ENCODE peak calls at places on chromosomes 12 and 14, in eight cellular contexts. One of them, this sample, is unnamed.

GRCh38 chr12:64824130-64824499 is 332 bp upstream of the TBC1D30 start:
- DNase-seq in NCI-H82: no peak
- DNase-seq in NK-92 treated with Interleukin-12 subunit alpha and Interleukin-12 subunit beta, amount 100 ng/mL, for 24 hours: no peak
- DNase-seq in dorsolateral prefrontal cortex: no peak
- DNase-seq in Daoy: no peak
- DNase-seq in hypothalamus: no peak
- DNase-seq in activated T-cell treated with anti-CD3 and anti-CD28 coated beads for 1 hour: no peak
- DNase-seq in cardiac muscle cell: peak; percentile 6
- DNase-seq in this sample: no peak

GRCh38 chr12:130970165-130970907 is 16.6 kb downstream of the ADGRD1 start:
- DNase-seq in NCI-H82: peak; percentile 14
- DNase-seq in NK-92 treated with Interleukin-12 subunit alpha and Interleukin-12 subunit beta, amount 100 ng/mL, for 24 hours: no peak
- DNase-seq in dorsolateral prefrontal cortex: no peak
- DNase-seq in Daoy: no peak
- DNase-seq in hypothalamus: no peak
- DNase-seq in activated T-cell treated with anti-CD3 and anti-CD28 coated beads for 1 hour: no peak
- DNase-seq in cardiac muscle cell: no peak
- DNase-seq in this sample: no peak

GRCh38 chr12:11901687-11902524 is 168.8 kb upstream of the BCL2L14 start:
- DNase-seq in NCI-H82: no peak
- DNase-seq in NK-92 treated with Interleukin-12 subunit alpha and Interleukin-12 subunit beta, amount 100 ng/mL, for 24 hours: no peak
- DNase-seq in dorsolateral prefrontal cortex: no peak
- DNase-seq in Daoy: no peak
- DNase-seq in hypothalamus: no peak
- DNase-seq in activated T-cell treated with anti-CD3 and anti-CD28 coated beads for 1 hour: no peak
- DNase-seq in cardiac muscle cell: no peak
- DNase-seq in this sample: no peak

GRCh38 chr12:43840338-43840737 is 4.5 kb downstream of the TMEM117 start:
- DNase-seq in NCI-H82: no peak
- DNase-seq in NK-92 treated with Interleukin-12 subunit alpha and Interleukin-12 subunit beta, amount 100 ng/mL, for 24 hours: no peak
- DNase-seq in dorsolateral prefrontal cortex: no peak
- DNase-seq in Daoy: no peak
- DNase-seq in hypothalamus: no peak
- DNase-seq in activated T-cell treated with anti-CD3 and anti-CD28 coated beads for 1 hour: no peak
- DNase-seq in cardiac muscle cell: no peak
- DNase-seq in this sample: no peak

GRCh38 chr12:32390572-32391219 is 8.7 kb upstream of the FGD4 start:
- DNase-seq in NCI-H82: peak; percentile 36
- DNase-seq in NK-92 treated with Interleukin-12 subunit alpha and Interleukin-12 subunit beta, amount 100 ng/mL, for 24 hours: no peak
- DNase-seq in dorsolateral prefrontal cortex: no peak
- DNase-seq in Daoy: no peak
- DNase-seq in hypothalamus: no peak
- DNase-seq in activated T-cell treated with anti-CD3 and anti-CD28 coated beads for 1 hour: no peak
- DNase-seq in cardiac muscle cell: peak; percentile 59
- DNase-seq in this sample: no peak

GRCh38 chr12:131088701-131089525 is 135.2 kb downstream of the ADGRD1 start:
- DNase-seq in NCI-H82: no peak
- DNase-seq in NK-92 treated with Interleukin-12 subunit alpha and Interleukin-12 subunit beta, amount 100 ng/mL, for 24 hours: no peak
- DNase-seq in dorsolateral prefrontal cortex: peak; percentile 28
- DNase-seq in Daoy: no peak
- DNase-seq in hypothalamus: no peak
- DNase-seq in activated T-cell treated with anti-CD3 and anti-CD28 coated beads for 1 hour: no peak
- DNase-seq in cardiac muscle cell: no peak
- DNase-seq in this sample: no peak

GRCh38 chr12:48980389-48980952 is 2.3 kb downstream of the WNT1 start:
- DNase-seq in NCI-H82: peak; percentile 75
- DNase-seq in NK-92 treated with Interleukin-12 subunit alpha and Interleukin-12 subunit beta, amount 100 ng/mL, for 24 hours: no peak
- DNase-seq in dorsolateral prefrontal cortex: no peak
- DNase-seq in Daoy: no peak
- DNase-seq in hypothalamus: no peak
- DNase-seq in activated T-cell treated with anti-CD3 and anti-CD28 coated beads for 1 hour: no peak
- DNase-seq in cardiac muscle cell: no peak
- DNase-seq in this sample: no peak

GRCh38 chr14:100012478-100012925 is 52.7 kb upstream of the EVL start:
- DNase-seq in NCI-H82: no peak
- DNase-seq in NK-92 treated with Interleukin-12 subunit alpha and Interleukin-12 subunit beta, amount 100 ng/mL, for 24 hours: no peak
- DNase-seq in dorsolateral prefrontal cortex: no peak
- DNase-seq in Daoy: no peak
- DNase-seq in hypothalamus: no peak
- DNase-seq in activated T-cell treated with anti-CD3 and anti-CD28 coated beads for 1 hour: no peak
- DNase-seq in cardiac muscle cell: peak; percentile 77
- DNase-seq in this sample: no peak

GRCh38 chr12:88142610-88142991 is 494 bp downstream of the TMTC3 start:
- DNase-seq in NCI-H82: peak; percentile 52
- DNase-seq in NK-92 treated with Interleukin-12 subunit alpha and Interleukin-12 subunit beta, amount 100 ng/mL, for 24 hours: peak; percentile 2
- DNase-seq in dorsolateral prefrontal cortex: peak; percentile 48
- DNase-seq in Daoy: no peak
- DNase-seq in hypothalamus: peak; percentile 31
- DNase-seq in activated T-cell treated with anti-CD3 and anti-CD28 coated beads for 1 hour: peak; percentile 14
- DNase-seq in cardiac muscle cell: no peak
- DNase-seq in this sample: peak; percentile 25

GRCh38 chr12:75481774-75482173 is 1.2 kb downstream of the GLIPR1 start:
- DNase-seq in NCI-H82: no peak
- DNase-seq in NK-92 treated with Interleukin-12 subunit alpha and Interleukin-12 subunit beta, amount 100 ng/mL, for 24 hours: no peak
- DNase-seq in dorsolateral prefrontal cortex: no peak
- DNase-seq in Daoy: peak; percentile 41
- DNase-seq in hypothalamus: no peak
- DNase-seq in activated T-cell treated with anti-CD3 and anti-CD28 coated beads for 1 hour: no peak
- DNase-seq in cardiac muscle cell: peak; percentile 88
- DNase-seq in this sample: no peak

GRCh38 chr12:1505151-1505450 is 89.3 kb downstream of the FBXL14 start:
- DNase-seq in NCI-H82: no peak
- DNase-seq in NK-92 treated with Interleukin-12 subunit alpha and Interleukin-12 subunit beta, amount 100 ng/mL, for 24 hours: no peak
- DNase-seq in dorsolateral prefrontal cortex: no peak
- DNase-seq in Daoy: no peak
- DNase-seq in hypothalamus: no peak
- DNase-seq in activated T-cell treated with anti-CD3 and anti-CD28 coated beads for 1 hour: no peak
- DNase-seq in cardiac muscle cell: no peak
- DNase-seq in this sample: no peak

GRCh38 chr12:132388379-132389015 is 59.1 kb upstream of the GALNT9 start:
- DNase-seq in NCI-H82: no peak
- DNase-seq in NK-92 treated with Interleukin-12 subunit alpha and Interleukin-12 subunit beta, amount 100 ng/mL, for 24 hours: no peak
- DNase-seq in dorsolateral prefrontal cortex: peak; percentile 6
- DNase-seq in Daoy: no peak
- DNase-seq in hypothalamus: no peak
- DNase-seq in activated T-cell treated with anti-CD3 and anti-CD28 coated beads for 1 hour: no peak
- DNase-seq in cardiac muscle cell: no peak
- DNase-seq in this sample: no peak

GRCh38 chr12:53676715-53677611 is 1.1 kb upstream of the ATP5MC2 start:
- DNase-seq in NCI-H82: peak; percentile 91
- DNase-seq in NK-92 treated with Interleukin-12 subunit alpha and Interleukin-12 subunit beta, amount 100 ng/mL, for 24 hours: no peak
- DNase-seq in dorsolateral prefrontal cortex: peak; percentile 47
- DNase-seq in Daoy: peak; percentile 42
- DNase-seq in hypothalamus: peak; percentile 57
- DNase-seq in activated T-cell treated with anti-CD3 and anti-CD28 coated beads for 1 hour: peak; percentile 5
- DNase-seq in cardiac muscle cell: peak; percentile 72
- DNase-seq in this sample: peak; percentile 67